ENCODE peak calls at places on chromosomes 12 and 14, in seven cellular contexts. M, L, R, P, I, F and T are unnamed samples.

GRCh38 chr12:104163631-104164030 is 25.6 kb upstream of the NFYB start:
- DNase-seq in M (no peak), L (no peak), R (peak), P (no peak), I (peak), F (no peak), T (no peak)

GRCh38 chr14:68816183-68816942 is 23.5 kb upstream of the ZFP36L1 start:
- DNase-seq in M (peak), L (peak), R (peak), P (peak), I (peak), F (peak), T (peak)

GRCh38 chr14:31208546-31209424 is 1.2 kb upstream of the HECTD1 start:
- DNase-seq in M (no peak), L (no peak), R (no peak), P (no peak), I (no peak), F (no peak), T (no peak)

GRCh38 chr14:94306047-94306978 is 13.2 kb upstream of the SERPINA10 start:
- DNase-seq in M (no peak), L (no peak), R (no peak), P (no peak), I (no peak), F (no peak), T (no peak)

GRCh38 chr14:75493580-75494130 is 28.6 kb upstream of the BATF start:
- DNase-seq in M (no peak), L (no peak), R (no peak), P (no peak), I (no peak), F (no peak), T (no peak)

GRCh38 chr14:74514471-74514932 is 20.9 kb downstream of the ISCA2 start:
- DNase-seq in M (no peak), L (peak), R (peak), P (no peak), I (peak), F (no peak), T (no peak)

GRCh38 chr12:132375747-132376463 is 46.5 kb upstream of the GALNT9 start:
- DNase-seq in M (no peak), L (no peak), R (no peak), P (no peak), I (peak), F (no peak), T (no peak)

GRCh38 chr14:79629891-79630560 is 581.3 kb downstream of the DIO2 start:
- DNase-seq in M (no peak), L (peak), R (peak), P (peak), I (peak), F (no peak), T (no peak)

GRCh38 chr14:34387974-34388533 is 74.0 kb downstream of the SPTSSA start:
- DNase-seq in M (no peak), L (no peak), R (no peak), P (no peak), I (no peak), F (no peak), T (no peak)

GRCh38 chr14:101704140-101704539 is 57.4 kb upstream of the PPP2R5C start:
- DNase-seq in M (no peak), L (no peak), R (no peak), P (peak), I (no peak), F (no peak), T (no peak)

GRCh38 chr12:22792198-22792597 is 167.2 kb downstream of the ETNK1 start:
- DNase-seq in M (no peak), L (no peak), R (no peak), P (no peak), I (no peak), F (no peak), T (no peak)

GRCh38 chr14:104722938-104723650 is 935 bp upstream of the ADSS1 start:
- DNase-seq in M (peak), L (no peak), R (no peak), P (peak), I (peak), F (no peak), T (no peak)

GRCh38 chr12:51520576-51521325 is 70.3 kb upstream of the SCN8A start:
- DNase-seq in M (peak), L (no peak), R (no peak), P (peak), I (no peak), F (no peak), T (no peak)

GRCh38 chr12:98198261-98198982 is 317.0 kb upstream of the TMPO start:
- DNase-seq in M (no peak), L (no peak), R (no peak), P (peak), I (no peak), F (no peak), T (no peak)

GRCh38 chr12:30967026-30967425 is 40.5 kb downstream of the TSPAN11 start:
- DNase-seq in M (no peak), L (no peak), R (no peak), P (no peak), I (no peak), F (no peak), T (no peak)

GRCh38 chr12:119115296-119115905 is 63.3 kb upstream of the HSPB8 start:
- DNase-seq in M (peak), L (peak), R (peak), P (peak), I (peak), F (peak), T (peak)

GRCh38 chr14:100417466-100417865 is 94.3 kb downstream of the SLC25A47 start:
- DNase-seq in M (peak), L (peak), R (peak), P (peak), I (peak), F (peak), T (peak)

GRCh38 chr14:72598328-72598727 is 295.6 kb downstream of the DPF3 start:
- DNase-seq in M (no peak), L (no peak), R (no peak), P (no peak), I (no peak), F (no peak), T (no peak)

GRCh38 chr12:16076553-16076952 is 165.4 kb downstream of the DERA start:
- DNase-seq in M (peak), L (peak), R (peak), P (peak), I (peak), F (peak), T (no peak)

GRCh38 chr12:93449277-93449676 is 7.5 kb upstream of the UBE2N start:
- DNase-seq in M (no peak), L (no peak), R (no peak), P (no peak), I (no peak), F (no peak), T (no peak)

GRCh38 chr12:32048791-32049190 is 57.9 kb upstream of the BICD1 start:
- DNase-seq in M (no peak), L (no peak), R (no peak), P (no peak), I (no peak), F (no peak), T (no peak)

GRCh38 chr12:129049917-129050316 is 196.6 kb downstream of the GLT1D1 start:
- DNase-seq in M (peak), L (no peak), R (no peak), P (peak), I (peak), F (peak), T (no peak)

GRCh38 chr12:114194066-114194465 is 211.9 kb downstream of the TBX5 start:
- DNase-seq in M (no peak), L (no peak), R (no peak), P (no peak), I (no peak), F (no peak), T (no peak)

GRCh38 chr14:22552001-22552826 is 36.8 kb downstream of the DAD1 start:
- DNase-seq in M (no peak), L (no peak), R (no peak), P (no peak), I (no peak), F (no peak), T (no peak)

GRCh38 chr12:67742461-67742860 is 93.9 kb downstream of the DYRK2 start:
- DNase-seq in M (no peak), L (peak), R (peak), P (peak), I (no peak), F (no peak), T (no peak)

GRCh38 chr12:121264951-121265350 is 31.6 kb downstream of the CAMKK2 start:
- DNase-seq in M (no peak), L (no peak), R (no peak), P (no peak), I (no peak), F (no peak), T (no peak)

GRCh38 chr12:5034605-5035004 is 9.1 kb upstream of the KCNA5 start:
- DNase-seq in M (no peak), L (no peak), R (no peak), P (no peak), I (peak), F (no peak), T (no peak)

GRCh38 chr14:80433811-80434210 is 222.5 kb upstream of the DIO2 start:
- DNase-seq in M (no peak), L (no peak), R (no peak), P (no peak), I (peak), F (no peak), T (no peak)

GRCh38 chr12:76272292-76272691 is 75.9 kb downstream of the BBS10 start:
- DNase-seq in M (no peak), L (no peak), R (no peak), P (no peak), I (no peak), F (no peak), T (no peak)

GRCh38 chr14:24965934-24966593 is 83.9 kb downstream of the STXBP6 start:
- DNase-seq in M (no peak), L (peak), R (peak), P (peak), I (peak), F (peak), T (no peak)

GRCh38 chr12:95848575-95849388 is 10.0 kb upstream of the SNRPF start:
- DNase-seq in M (no peak), L (peak), R (peak), P (peak), I (peak), F (peak), T (no peak)

GRCh38 chr12:4307593-4308333 is 13.2 kb upstream of the TIGAR start:
- DNase-seq in M (peak), L (peak), R (peak), P (peak), I (peak), F (peak), T (peak)

GRCh38 chr14:50237448-50237847 is 6.1 kb upstream of the SOS2 start:
- DNase-seq in M (no peak), L (no peak), R (no peak), P (no peak), I (no peak), F (no peak), T (no peak)

GRCh38 chr12:15834575-15834974 is 45.4 kb upstream of the EPS8 start:
- DNase-seq in M (no peak), L (no peak), R (no peak), P (no peak), I (peak), F (no peak), T (no peak)

DNA sequence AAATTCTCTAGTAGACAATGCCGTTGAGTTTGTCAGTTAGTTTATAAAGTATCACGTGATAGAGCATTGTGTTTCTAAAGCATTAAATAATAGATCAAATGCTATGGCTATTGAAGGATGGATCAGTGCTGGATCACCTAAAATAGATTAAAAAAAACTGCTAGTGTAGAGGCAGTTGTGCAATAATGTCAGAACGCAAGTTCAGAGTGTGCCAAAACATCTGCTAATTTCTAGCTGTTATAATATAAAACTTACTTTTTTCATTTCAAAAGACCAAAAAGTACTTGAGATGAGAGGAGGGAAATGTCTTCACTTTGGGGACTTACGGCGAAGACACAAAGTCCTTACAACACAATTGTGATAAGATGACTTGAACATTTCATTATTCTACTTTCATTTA is 154.5 kb upstream of the PDE3A start:
- DNase-seq in M (no peak), L (no peak), R (peak), P (no peak), I (no peak), F (no peak), T (no peak)
- H3K23ac ChIP-seq in M (no peak), L (no peak), R (no peak), P (no peak), I (no peak), F (no peak), T (no peak)

GRCh38 chr12:45721374-45721773 is 8.1 kb upstream of the ARID2 start:
- DNase-seq in M (no peak), L (no peak), R (no peak), P (no peak), I (no peak), F (no peak), T (no peak)
- H3K23ac ChIP-seq in M (no peak), L (no peak), R (no peak), P (no peak), I (no peak), F (no peak), T (no peak)

DNA sequence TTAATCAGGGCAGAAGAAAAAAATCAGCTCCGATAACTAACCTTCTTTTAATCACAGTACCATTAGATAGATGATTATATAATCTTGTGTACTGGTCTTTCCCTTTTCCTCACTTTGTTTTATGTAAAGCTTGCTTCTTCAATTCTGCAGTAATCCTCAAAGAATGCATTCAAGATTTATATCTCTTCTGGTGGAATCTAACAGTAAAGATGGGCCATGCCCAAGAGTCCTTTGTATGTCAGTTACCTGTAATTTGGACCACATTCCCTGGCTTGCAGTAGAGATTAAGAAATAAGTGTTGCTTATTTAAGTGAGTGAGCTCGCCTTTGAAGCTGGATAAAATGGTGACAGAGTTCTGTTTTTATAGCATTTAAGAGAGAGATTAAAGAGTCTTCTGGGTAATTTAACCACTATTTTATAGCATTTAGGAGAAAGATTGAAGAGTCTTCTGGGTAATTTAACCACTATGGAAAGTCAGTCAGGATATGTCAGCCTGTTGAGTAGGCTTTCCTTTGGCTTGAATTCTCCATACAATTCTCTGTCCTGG is 262.1 kb upstream of the ATP2B1 start:
- DNase-seq in M (no peak), L (no peak), R (no peak), P (peak), I (peak), F (no peak), T (no peak)
- H3K23ac ChIP-seq in M (no peak), L (no peak), R (no peak), P (no peak), I (no peak), F (no peak), T (no peak)

GRCh38 chr12:57164454-57164853 is 17.0 kb upstream of the LRP1-AS start:
- DNase-seq in M (no peak), L (no peak), R (no peak), P (no peak), I (no peak), F (no peak), T (no peak)
- H3K23ac ChIP-seq in M (no peak), L (no peak), R (no peak), P (no peak), I (no peak), F (no peak), T (no peak)

DNA sequence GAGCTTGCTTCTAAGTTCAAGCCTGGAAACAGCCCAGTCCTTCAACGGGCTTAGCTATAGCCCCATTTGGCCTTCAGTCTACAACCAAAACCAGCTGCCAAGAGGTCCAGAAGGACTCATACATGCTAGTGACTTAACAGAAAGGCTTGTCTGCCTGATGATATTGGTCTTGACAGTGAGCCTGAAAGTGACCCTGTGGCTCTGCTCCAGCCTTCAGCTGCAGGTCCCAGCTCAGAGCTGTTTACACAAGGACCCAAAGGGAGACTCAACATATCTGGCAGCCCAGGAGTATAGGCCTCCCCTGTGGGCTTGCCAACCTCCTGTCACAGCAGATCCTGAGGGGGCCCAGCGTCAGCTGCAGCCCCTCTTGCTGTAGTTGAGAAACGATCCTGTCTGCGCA is 27.5 kb downstream of the COX16 start:
- DNase-seq in M (no peak), L (no peak), R (no peak), P (no peak), I (no peak), F (no peak), T (no peak)
- H3K23ac ChIP-seq in M (no peak), L (no peak), R (no peak), P (no peak), I (no peak), F (no peak), T (no peak)